ENCODE peak calls at places on chromosome 19, in four cellular contexts. One of them, this sample, is unnamed.

GRCh38 chr19:40616178-40616577 is 15.0 kb downstream of the LTBP4 start:
- DNase-seq in A549: no peak
- DNase-seq in mucosa of descending colon: no peak
- DNase-seq in heart left ventricle: no peak
- DNase-seq in this sample: no peak

GRCh38 chr19:18878058-18878797 is 17.7 kb downstream of the CERS1 start:
- DNase-seq in A549: no peak
- DNase-seq in mucosa of descending colon: no peak
- DNase-seq in heart left ventricle: no peak
- DNase-seq in this sample: no peak

GRCh38 chr19:4742717-4743646 is 19.3 kb upstream of the DPP9 start:
- DNase-seq in A549: no peak
- DNase-seq in mucosa of descending colon: no peak
- DNase-seq in heart left ventricle: no peak
- DNase-seq in this sample: no peak

GRCh38 chr19:13946414-13946813 is 5.9 kb upstream of the DCAF15 start:
- DNase-seq in A549: no peak
- DNase-seq in mucosa of descending colon: no peak
- DNase-seq in heart left ventricle: no peak
- DNase-seq in this sample: no peak

GRCh38 chr19:40366697-40367561 is 18.4 kb downstream of the PLD3 start:
- DNase-seq in A549: no peak
- DNase-seq in mucosa of descending colon: no peak
- DNase-seq in heart left ventricle: no peak
- DNase-seq in this sample: no peak

GRCh38 chr19:42396248-42396541 is 6.1 kb upstream of the CNFN start:
- DNase-seq in A549: no peak
- DNase-seq in mucosa of descending colon: no peak
- DNase-seq in heart left ventricle: no peak
- DNase-seq in this sample: no peak

GRCh38 chr19:29858000-29858596 is 46.3 kb downstream of the CCNE1 start:
- DNase-seq in A549: peak; percentile 60
- DNase-seq in mucosa of descending colon: no peak
- DNase-seq in heart left ventricle: no peak
- DNase-seq in this sample: peak; percentile 67

GRCh38 chr19:42281175-42282035 is 12.4 kb downstream of the CIC start:
- DNase-seq in A549: peak; percentile 66
- DNase-seq in mucosa of descending colon: peak; percentile 81
- DNase-seq in heart left ventricle: no peak
- DNase-seq in this sample: peak; percentile 51

GRCh38 chr19:43476606-43477005 is 11.2 kb upstream of the LYPD3 start:
- DNase-seq in A549: no peak
- DNase-seq in mucosa of descending colon: no peak
- DNase-seq in heart left ventricle: no peak
- DNase-seq in this sample: no peak

GRCh38 chr19:15337202-15337601 is 4.9 kb upstream of the BRD4 start:
- DNase-seq in A549: no peak
- DNase-seq in mucosa of descending colon: no peak
- DNase-seq in heart left ventricle: no peak
- DNase-seq in this sample: no peak

GRCh38 chr19:47699360-47699917 is 13.8 kb upstream of the EHD2 start:
- DNase-seq in A549: peak; percentile 93
- DNase-seq in mucosa of descending colon: no peak
- DNase-seq in heart left ventricle: peak; percentile 66
- DNase-seq in this sample: peak; percentile 78

GRCh38 chr19:41174297-41174928 is 18.6 kb upstream of the CYP2S1 start:
- DNase-seq in A549: no peak
- DNase-seq in mucosa of descending colon: peak; percentile 83
- DNase-seq in heart left ventricle: no peak
- DNase-seq in this sample: no peak

GRCh38 chr19:20565321-20566018 is at the start of gene ZNF737:
- DNase-seq in A549: peak; percentile 0
- DNase-seq in mucosa of descending colon: peak; percentile 93
- DNase-seq in heart left ventricle: peak; percentile 97
- DNase-seq in this sample: peak; percentile 78

GRCh38 chr19:41877490-41877876 is 404 bp downstream of the CD79A start:
- DNase-seq in A549: no peak
- DNase-seq in mucosa of descending colon: no peak
- DNase-seq in heart left ventricle: no peak
- DNase-seq in this sample: no peak

GRCh38 chr19:43735957-43736356 is 18.8 kb downstream of the SMG9 start:
- DNase-seq in A549: no peak
- DNase-seq in mucosa of descending colon: no peak
- DNase-seq in heart left ventricle: no peak
- DNase-seq in this sample: no peak

GRCh38 chr19:38658462-38659306 is 11.2 kb downstream of the ACTN4 start:
- DNase-seq in A549: peak; percentile 99
- DNase-seq in mucosa of descending colon: peak; percentile 31
- DNase-seq in heart left ventricle: no peak
- DNase-seq in this sample: peak; percentile 84

GRCh38 chr19:49871349-49871985 is 4.1 kb upstream of the PNKP start:
- DNase-seq in A549: no peak
- DNase-seq in mucosa of descending colon: no peak
- DNase-seq in heart left ventricle: peak; percentile 45
- DNase-seq in this sample: no peak

GRCh38 chr19:9309974-9310446 is 372 bp upstream of the ZNF699 start:
- DNase-seq in A549: peak; percentile 73
- DNase-seq in mucosa of descending colon: peak; percentile 92
- DNase-seq in heart left ventricle: peak; percentile 94
- DNase-seq in this sample: peak; percentile 77

GRCh38 chr19:1221141-1221903 is 15.7 kb downstream of the STK11 start:
- DNase-seq in A549: no peak
- DNase-seq in mucosa of descending colon: no peak
- DNase-seq in heart left ventricle: peak; percentile 88
- DNase-seq in this sample: no peak

GRCh38 chr19:48510421-48511268 is 990 bp downstream of the LMTK3 start:
- DNase-seq in A549: no peak
- DNase-seq in mucosa of descending colon: peak; percentile 74
- DNase-seq in heart left ventricle: peak; percentile 68
- DNase-seq in this sample: peak; percentile 68

GRCh38 chr19:13902993-13903555 is 2.8 kb downstream of the BRME1 start:
- DNase-seq in A549: no peak
- DNase-seq in mucosa of descending colon: no peak
- DNase-seq in heart left ventricle: no peak
- DNase-seq in this sample: peak; percentile 20

GRCh38 chr19:19062454-19063182 is 1.2 kb upstream of the SLC25A42 start:
- DNase-seq in A549: peak; percentile 7
- DNase-seq in mucosa of descending colon: no peak
- DNase-seq in heart left ventricle: peak; percentile 10
- DNase-seq in this sample: peak; percentile 9

GRCh38 chr19:53915000-53915399 is 5.9 kb downstream of the CACNG7 start:
- DNase-seq in A549: no peak
- DNase-seq in mucosa of descending colon: peak; percentile 15
- DNase-seq in heart left ventricle: no peak
- DNase-seq in this sample: no peak

GRCh38 chr19:17933414-17934129 is 757 bp downstream of the CCDC124 start:
- DNase-seq in A549: no peak
- DNase-seq in mucosa of descending colon: no peak
- DNase-seq in heart left ventricle: no peak
- DNase-seq in this sample: no peak

GRCh38 chr19:8325454-8325853 is 4.2 kb downstream of the RPS28 start:
- DNase-seq in A549: no peak
- DNase-seq in mucosa of descending colon: no peak
- DNase-seq in heart left ventricle: no peak
- DNase-seq in this sample: no peak

GRCh38 chr19:18612772-18613588 is at the start of gene TMEM59L:
- DNase-seq in A549: no peak
- DNase-seq in mucosa of descending colon: no peak
- DNase-seq in heart left ventricle: no peak
- DNase-seq in this sample: no peak

GRCh38 chr19:32719611-32720059 is at the start of gene TDRD12:
- DNase-seq in A549: no peak
- DNase-seq in mucosa of descending colon: no peak
- DNase-seq in heart left ventricle: no peak
- DNase-seq in this sample: no peak

GRCh38 chr19:4304509-4305252 is at the start of gene FSD1:
- DNase-seq in A549: peak; percentile 89
- DNase-seq in mucosa of descending colon: no peak
- DNase-seq in heart left ventricle: no peak
- DNase-seq in this sample: peak; percentile 39

GRCh38 chr19:4844348-4845179 is 13.1 kb upstream of the TICAM1 start:
- DNase-seq in A549: no peak
- DNase-seq in mucosa of descending colon: no peak
- DNase-seq in heart left ventricle: peak; percentile 67
- DNase-seq in this sample: no peak

GRCh38 chr19:2491130-2491801 is 15.3 kb downstream of the GADD45B start:
- DNase-seq in A549: no peak
- DNase-seq in mucosa of descending colon: peak; percentile 96
- DNase-seq in heart left ventricle: no peak
- DNase-seq in this sample: peak; percentile 84

GRCh38 chr19:21328402-21328801 is 808 bp downstream of the ZNF708 start:
- DNase-seq in A549: no peak
- DNase-seq in mucosa of descending colon: no peak
- DNase-seq in heart left ventricle: no peak
- DNase-seq in this sample: no peak

GRCh38 chr19:5282926-5283325 is 57.7 kb downstream of the PTPRS start:
- DNase-seq in A549: no peak
- DNase-seq in mucosa of descending colon: no peak
- DNase-seq in heart left ventricle: no peak
- DNase-seq in this sample: no peak

GRCh38 chr19:18417250-18418033 is 1.8 kb upstream of the SSBP4 start:
- DNase-seq in A549: no peak
- DNase-seq in mucosa of descending colon: peak; percentile 88
- DNase-seq in heart left ventricle: peak; percentile 94
- DNase-seq in this sample: peak; percentile 72

GRCh38 chr19:35845215-35846037 is 6.9 kb downstream of the NPHS1 start:
- DNase-seq in A549: peak; percentile 96
- DNase-seq in mucosa of descending colon: peak; percentile 64
- DNase-seq in heart left ventricle: no peak
- DNase-seq in this sample: peak; percentile 42

GRCh38 chr19:35844482-35845214 is 7.7 kb downstream of the NPHS1 start:
- DNase-seq in A549: no peak
- DNase-seq in mucosa of descending colon: no peak
- DNase-seq in heart left ventricle: no peak
- DNase-seq in this sample: no peak

GRCh38 chr19:35843676-35844481 is 8.4 kb downstream of the NPHS1 start:
- DNase-seq in A549: peak; percentile 93
- DNase-seq in mucosa of descending colon: peak; percentile 75
- DNase-seq in heart left ventricle: no peak
- DNase-seq in this sample: no peak

GRCh38 chr19:35847911-35848310 is 4.4 kb downstream of the NPHS1 start:
- DNase-seq in A549: no peak
- DNase-seq in mucosa of descending colon: no peak
- DNase-seq in heart left ventricle: no peak
- DNase-seq in this sample: no peak

GRCh38 chr19:35846038-35846668 is 6.2 kb downstream of the NPHS1 start:
- DNase-seq in A549: peak; percentile 88
- DNase-seq in mucosa of descending colon: no peak
- DNase-seq in heart left ventricle: no peak
- DNase-seq in this sample: no peak
- TF ChIP-seq CTCF in A549: peak; percentile 18
- TF ChIP-seq CTCF in mucosa of descending colon: no peak
- TF ChIP-seq CTCF in heart left ventricle: no peak
- TF ChIP-seq CTCF in this sample: no peak

GRCh38 chr19:46697142-46697960 is 19.6 kb downstream of the PRKD2 start:
- DNase-seq in A549: peak; percentile 82
- DNase-seq in mucosa of descending colon: peak; percentile 95
- DNase-seq in heart left ventricle: peak; percentile 91
- DNase-seq in this sample: no peak
- TF ChIP-seq CTCF in A549: no peak
- TF ChIP-seq CTCF in mucosa of descending colon: no peak
- TF ChIP-seq CTCF in heart left ventricle: no peak
- TF ChIP-seq CTCF in this sample: no peak

GRCh38 chr19:44905437-44906160 is at the start of gene APOE:
- DNase-seq in A549: no peak
- DNase-seq in mucosa of descending colon: no peak
- DNase-seq in heart left ventricle: no peak
- DNase-seq in this sample: no peak

GRCh38 chr19:44903216-44903601 is 2.4 kb upstream of the APOE start:
- DNase-seq in A549: no peak
- DNase-seq in mucosa of descending colon: no peak
- DNase-seq in heart left ventricle: no peak
- DNase-seq in this sample: no peak

GRCh38 chr19:44907613-44908012 is 2.0 kb downstream of the APOE start:
- DNase-seq in A549: no peak
- DNase-seq in mucosa of descending colon: no peak
- DNase-seq in heart left ventricle: no peak
- DNase-seq in this sample: no peak

GRCh38 chr19:44903602-44904425 is 1.8 kb upstream of the APOE start:
- DNase-seq in A549: peak; percentile 79
- DNase-seq in mucosa of descending colon: peak; percentile 71
- DNase-seq in heart left ventricle: peak; percentile 87
- DNase-seq in this sample: peak; percentile 90

GRCh38 chr19:44904426-44904994 is 1.1 kb upstream of the APOE start:
- DNase-seq in A549: no peak
- DNase-seq in mucosa of descending colon: no peak
- DNase-seq in heart left ventricle: no peak
- DNase-seq in this sample: no peak
- TF ChIP-seq CTCF in A549: peak; percentile 22
- TF ChIP-seq CTCF in mucosa of descending colon: no peak
- TF ChIP-seq CTCF in heart left ventricle: no peak
- TF ChIP-seq CTCF in this sample: no peak

GRCh38 chr19:35141627-35142401 is 1.2 kb upstream of the FXYD7 start:
- DNase-seq in A549: no peak
- DNase-seq in mucosa of descending colon: peak; percentile 53
- DNase-seq in heart left ventricle: no peak
- DNase-seq in this sample: no peak

GRCh38 chr19:35142531-35143230 is 374 bp upstream of the FXYD7 start:
- DNase-seq in A549: peak; percentile 83
- DNase-seq in mucosa of descending colon: peak; percentile 70
- DNase-seq in heart left ventricle: peak; percentile 79
- DNase-seq in this sample: peak; percentile 82

GRCh38 chr19:35144259-35144599 is 1.2 kb downstream of the FXYD7 start:
- DNase-seq in A549: no peak
- DNase-seq in mucosa of descending colon: no peak
- DNase-seq in heart left ventricle: no peak
- DNase-seq in this sample: no peak

GRCh38 chr19:35143818-35144217 is 763 bp downstream of the FXYD7 start:
- DNase-seq in A549: no peak
- DNase-seq in mucosa of descending colon: no peak
- DNase-seq in heart left ventricle: no peak
- DNase-seq in this sample: no peak

GRCh38 chr19:35143231-35143715 is at the start of gene FXYD7:
- DNase-seq in A549: no peak
- DNase-seq in mucosa of descending colon: peak; percentile 73
- DNase-seq in heart left ventricle: no peak
- DNase-seq in this sample: no peak
- TF ChIP-seq CTCF in A549: peak; percentile 1
- TF ChIP-seq CTCF in mucosa of descending colon: no peak
- TF ChIP-seq CTCF in heart left ventricle: no peak
- TF ChIP-seq CTCF in this sample: no peak

GRCh38 chr19:23285948-23286347 is 35.8 kb upstream of the ZNF724 start:
- DNase-seq in A549: no peak
- DNase-seq in mucosa of descending colon: no peak
- DNase-seq in heart left ventricle: no peak
- DNase-seq in this sample: no peak
- TF ChIP-seq CTCF in A549: no peak
- TF ChIP-seq CTCF in mucosa of descending colon: no peak
- TF ChIP-seq CTCF in heart left ventricle: no peak
- TF ChIP-seq CTCF in this sample: no peak